ENCODE peak calls at places on chromosomes 5 and 9, in five cellular contexts. O is dorsolateral prefrontal cortex, P is upper lobe of right lung, M is SK-N-SH, L is lower leg skin. B is an unnamed sample.

GRCh38 chr5:34674226-34674625 is 18.1 kb downstream of the RAI14 start:
- DNase-seq in P (no peak), M (no peak), O (no peak), L (no peak), B (peak; percentile 94)

GRCh38 chr5:82624018-82624417 is 345.9 kb upstream of the RPS23 start:
- DNase-seq in O (no peak), L (no peak), M (no peak), P (no peak), B (no peak)

GRCh38 chr5:54249210-54250028 is 61.0 kb downstream of the ARL15 start:
- DNase-seq in M (peak; percentile 8), O (peak; percentile 9), P (no peak), L (no peak), B (no peak)

GRCh38 chr9:100084734-100085133 is 14.1 kb downstream of the ERP44 start:
- DNase-seq in L (no peak), M (no peak), P (no peak), O (no peak), B (no peak)

GRCh38 chr5:120684213-120684612 is 220.1 kb downstream of the PRR16 start:
- DNase-seq in O (no peak), P (no peak), M (no peak), L (no peak), B (no peak)

GRCh38 chr5:179160584-179160983 is 100.4 kb downstream of the ZNF354C start:
- DNase-seq in P (no peak), M (no peak), O (no peak), L (no peak), B (no peak)

GRCh38 chr9:121866927-121867326 is 215.5 kb downstream of the DAB2IP start:
- DNase-seq in P (no peak), O (no peak), L (no peak), M (no peak), B (no peak)

GRCh38 chr5:168177831-168178450 is 113.5 kb upstream of the WWC1 start:
- DNase-seq in O (no peak), M (peak; percentile 85), L (no peak), P (no peak), B (no peak)

GRCh38 chr9:135783540-135784245 is 81.7 kb downstream of the KCNT1 start:
- DNase-seq in P (no peak), O (no peak), M (no peak), L (no peak), B (no peak)

GRCh38 chr5:137122558-137122957 is 376.6 kb downstream of the SPOCK1 start:
- DNase-seq in L (no peak), M (no peak), P (no peak), O (no peak), B (no peak)

GRCh38 chr9:121508415-121508814 is 8.8 kb upstream of the GGTA1 start:
- DNase-seq in M (no peak), L (no peak), P (no peak), O (no peak), B (no peak)

GRCh38 chr5:132753135-132753987 is 6.1 kb downstream of the CCNI2 start:
- DNase-seq in O (peak; percentile 72), M (peak; percentile 47), L (no peak), P (no peak), B (no peak)

GRCh38 chr9:136631038-136632000 is 31.4 kb upstream of the EGFL7 start:
- DNase-seq in P (peak; percentile 91), M (peak; percentile 90), L (no peak), O (peak; percentile 47), B (peak; percentile 46)

GRCh38 chr9:18359335-18359734 is 114.6 kb upstream of the ADAMTSL1 start:
- DNase-seq in P (no peak), L (no peak), O (no peak), M (no peak), B (peak; percentile 48)

GRCh38 chr5:157708866-157709265 is 22.4 kb upstream of the THG1L start:
- DNase-seq in L (no peak), O (no peak), P (no peak), M (no peak), B (no peak)

GRCh38 chr5:58944221-58944620 is 361.3 kb downstream of the RAB3C start:
- DNase-seq in P (no peak), L (no peak), O (no peak), M (no peak), B (no peak)

GRCh38 chr5:78903936-78904335 is 81.2 kb downstream of the ARSB start:
- DNase-seq in O (no peak), P (no peak), L (no peak), M (no peak), B (no peak)

GRCh38 chr5:149541893-149542292 is 9.3 kb downstream of the CSNK1A1 start:
- DNase-seq in O (no peak), P (no peak), M (no peak), L (no peak), B (no peak)

GRCh38 chr5:141478321-141478945 is 2.7 kb downstream of the PCDHGC3 start:
- DNase-seq in M (no peak), P (peak; percentile 91), O (peak; percentile 71), L (peak; percentile 50), B (no peak)

GRCh38 chr9:116149844-116150243 is 3.7 kb upstream of the PAPPA start:
- DNase-seq in L (no peak), M (peak; percentile 53), O (no peak), P (no peak), B (no peak)

GRCh38 chr5:171272996-171273970 is 35.8 kb upstream of the TLX3 start:
- DNase-seq in L (no peak), M (peak; percentile 58), P (no peak), O (peak; percentile 26), B (no peak)

GRCh38 chr9:10562581-10563343 is 50.0 kb downstream of the PTPRD start:
- DNase-seq in O (no peak), L (no peak), M (no peak), P (no peak), B (no peak)

GRCh38 chr9:91816356-91816755 is 133.7 kb downstream of the ROR2 start:
- DNase-seq in P (no peak), M (no peak), O (no peak), L (no peak), B (no peak)

GRCh38 chr9:137881591-137882505 is 4.3 kb downstream of the CACNA1B start:
- DNase-seq in P (no peak), L (no peak), O (peak; percentile 41), M (no peak), B (no peak)

GRCh38 chr5:88113429-88113828 is 155.2 kb downstream of the TMEM161B start:
- DNase-seq in O (no peak), L (no peak), M (no peak), P (no peak), B (no peak)

GRCh38 chr5:125012727-125013451 is 266.4 kb upstream of the ZNF608 start:
- DNase-seq in O (no peak), P (no peak), L (no peak), M (no peak), B (no peak)

GRCh38 chr9:84146893-84147705 is 166.5 kb downstream of the RMI1 start:
- DNase-seq in M (no peak), L (no peak), P (no peak), O (no peak), B (peak; percentile 20)

GRCh38 chr9:125763373-125763772 is 16.2 kb downstream of the PBX3 start:
- DNase-seq in P (no peak), O (no peak), L (no peak), M (peak; percentile 17), B (no peak)

GRCh38 chr5:123819818-123820217 is 307.8 kb downstream of the CSNK1G3 start:
- DNase-seq in P (no peak), L (no peak), O (no peak), M (no peak), B (peak; percentile 39)

GRCh38 chr5:31741496-31741895 is 102.6 kb downstream of the PDZD2 start:
- DNase-seq in O (no peak), M (no peak), L (no peak), P (no peak), B (no peak)

DNA sequence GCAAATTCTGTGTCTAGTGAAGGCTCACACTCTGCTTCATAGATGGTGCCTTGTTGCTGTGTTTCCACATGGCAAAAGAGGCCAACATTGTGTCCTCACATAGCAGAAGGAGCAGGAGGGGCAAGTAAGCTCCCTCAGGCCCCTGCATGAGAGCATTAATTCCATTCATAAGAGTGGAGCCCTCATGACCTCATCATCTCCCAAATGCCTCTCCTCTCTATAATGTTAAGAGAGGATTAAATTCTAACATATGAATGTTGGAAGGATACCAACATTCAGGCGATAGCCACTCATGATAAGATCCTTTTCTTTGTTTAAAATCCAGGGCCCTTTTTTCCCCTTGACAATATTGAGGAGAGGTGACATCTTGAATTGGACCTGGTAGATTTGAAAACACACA is 35.2 kb upstream of the PAM start:
- DNase-seq in O (no peak), L (no peak), P (no peak), M (no peak), B (no peak)
- H3K4me3 ChIP-seq in O (no peak overlapping the region), L (no peak overlapping the region), P (no peak overlapping the region), M (no peak overlapping the region), B (no peak overlapping the region)

GRCh38 chr5:56814361-56814962 is 887 bp upstream of the MAP3K1 start:
- DNase-seq in O (no peak), M (peak; percentile 71), P (peak; percentile 76), L (peak; percentile 33), B (no peak)
- TF ChIP-seq CTCF in O (peak; percentile 31), M (no peak), P (no peak), L (no peak), B (no peak)

GRCh38 chr5:1312993-1313833 is 18.3 kb upstream of the TERT start:
- DNase-seq in O (no peak), M (no peak), P (peak; percentile 54), L (no peak), B (no peak)
- H3K4me3 ChIP-seq in O (no peak overlapping the region), M (no peak overlapping the region), P (no peak overlapping the region), L (no peak overlapping the region), B (no peak overlapping the region)

GRCh38 chr5:76638466-76638865 is 15.3 kb upstream of the F2RL2 start:
- DNase-seq in M (no peak), P (no peak), L (no peak), O (no peak), B (no peak)
- TF ChIP-seq CTCF in M (no peak), P (no peak), L (no peak), O (no peak), B (no peak)